ENCODE peak calls at places on chromosomes 12 and 14, in eight cellular contexts. B is GM23338, N is GM23248, M is MM.1S, E is HCT116, U is hepatocyte, H is OCI-LY7, R is SK-N-SH. Q is an unnamed sample. For H3K9me2, the result is how much of the 10 kb centered on the place peaks cover.

GRCh38 chr12:92968201-92968813 is 39.2 kb upstream of the EEA1 start:
- DNase-seq in B (no peak), N (peak), M (no peak), E (no peak), U (no peak), H (no peak), R (no peak), Q (peak)

GRCh38 chr12:104672501-104673265 is 215.9 kb downstream of the CHST11 start:
- DNase-seq in B (no peak), N (peak), M (no peak), E (no peak), U (no peak), H (no peak), R (no peak), Q (peak)

GRCh38 chr14:94470311-94470710 is 5.7 kb downstream of the SERPINA9 start:
- DNase-seq in B (no peak), N (no peak), M (no peak), E (no peak), U (no peak), H (no peak), R (no peak), Q (no peak)

GRCh38 chr14:102092806-102093205 is 6.0 kb upstream of the HSP90AA1 start:
- DNase-seq in B (no peak), N (no peak), M (no peak), E (no peak), U (no peak), H (no peak), R (no peak), Q (no peak)

GRCh38 chr12:1544991-1545700 is 49.2 kb downstream of the FBXL14 start:
- DNase-seq in B (peak), N (peak), M (no peak), E (peak), U (no peak), H (peak), R (no peak), Q (peak)

GRCh38 chr12:126952106-126953007 is 1314.6 kb upstream of the TMEM132C start:
- DNase-seq in B (no peak), N (no peak), M (no peak), E (no peak), U (no peak), H (peak), R (no peak), Q (no peak)

GRCh38 chr12:55696796-55697462 is 10.8 kb downstream of the ITGA7 start:
- DNase-seq in B (no peak), N (no peak), M (no peak), E (no peak), U (no peak), H (no peak), R (no peak), Q (no peak)

GRCh38 chr14:30971586-30971985 is 53.9 kb upstream of the AP4S1 start:
- DNase-seq in B (no peak), N (no peak), M (no peak), E (no peak), U (no peak), H (no peak), R (no peak), Q (peak)

GRCh38 chr12:77087427-77087826 is 22.1 kb upstream of the E2F7 start:
- DNase-seq in B (no peak), N (peak), M (no peak), E (no peak), U (peak), H (no peak), R (no peak), Q (no peak)

GRCh38 chr12:53274445-53274844 is 6.3 kb downstream of the ESPL1 start:
- DNase-seq in B (no peak), N (no peak), M (no peak), E (no peak), U (peak), H (no peak), R (no peak), Q (no peak)

GRCh38 chr12:53277981-53278380 is 9.9 kb downstream of the ESPL1 start:
- DNase-seq in B (no peak), N (no peak), M (no peak), E (no peak), U (no peak), H (no peak), R (no peak), Q (no peak)

GRCh38 chr12:53279888-53280498 is 11.9 kb downstream of the ESPL1 start:
- DNase-seq in B (no peak), N (no peak), M (no peak), E (no peak), U (no peak), H (no peak), R (no peak), Q (no peak)

GRCh38 chr12:53279283-53279869 is 11.3 kb downstream of the ESPL1 start:
- DNase-seq in B (no peak), N (no peak), M (no peak), E (no peak), U (no peak), H (no peak), R (no peak), Q (no peak)

DNA sequence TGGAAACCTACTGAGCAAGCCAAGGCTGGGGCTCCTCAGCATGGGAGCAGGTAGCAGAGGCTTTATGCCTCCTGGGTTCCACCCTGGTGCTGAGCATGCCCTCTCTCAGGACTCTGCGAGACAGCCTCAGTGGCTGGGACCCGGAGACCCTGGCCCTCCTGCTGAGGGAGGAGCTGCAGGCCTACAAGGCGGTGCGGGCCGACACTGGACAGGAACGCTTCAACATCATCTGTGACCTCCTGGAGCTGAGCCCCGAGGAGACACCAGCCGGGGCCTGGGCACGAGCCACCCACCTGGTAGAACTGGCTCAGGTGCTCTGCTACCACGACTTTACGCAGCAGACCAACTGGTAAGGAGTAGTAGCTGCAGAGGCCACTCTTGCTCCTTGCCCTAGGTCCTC is 8.4 kb downstream of the ESPL1 start:
- DNase-seq in B (no peak), N (no peak), M (no peak), E (no peak), U (no peak), H (no peak), R (no peak), Q (no peak)
- H3K9me2 ChIP-seq in B (under half), N (under half), M (under half), E (under half), U (under half), H (under half), R (under half), Q (under half)

DNA sequence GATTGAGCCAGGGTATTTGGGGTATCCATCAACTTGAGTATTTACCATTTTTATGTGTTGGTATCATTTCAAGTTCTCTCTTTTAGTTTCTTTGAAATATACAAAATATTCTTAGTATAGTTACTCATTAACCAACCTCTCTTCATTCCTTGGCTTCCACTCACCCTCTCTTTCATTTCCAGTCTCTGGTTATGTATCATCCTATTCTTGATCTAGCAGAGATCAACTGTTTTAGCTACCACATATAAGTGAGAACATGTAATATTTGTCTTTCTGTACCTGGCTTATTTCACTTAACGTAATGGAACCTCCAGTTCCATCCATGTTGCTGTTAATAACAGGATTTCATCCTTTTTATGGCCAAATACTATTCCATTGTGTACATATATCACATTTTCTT is 86.9 kb downstream of the DACT1 start:
- DNase-seq in B (no peak), N (peak), M (no peak), E (no peak), U (no peak), H (no peak), R (no peak), Q (no peak)
- TF ChIP-seq EZH2phosphoT487 in B (no peak), N (no peak), M (no peak), E (no peak), U (no peak), H (no peak), R (no peak), Q (no peak)

DNA sequence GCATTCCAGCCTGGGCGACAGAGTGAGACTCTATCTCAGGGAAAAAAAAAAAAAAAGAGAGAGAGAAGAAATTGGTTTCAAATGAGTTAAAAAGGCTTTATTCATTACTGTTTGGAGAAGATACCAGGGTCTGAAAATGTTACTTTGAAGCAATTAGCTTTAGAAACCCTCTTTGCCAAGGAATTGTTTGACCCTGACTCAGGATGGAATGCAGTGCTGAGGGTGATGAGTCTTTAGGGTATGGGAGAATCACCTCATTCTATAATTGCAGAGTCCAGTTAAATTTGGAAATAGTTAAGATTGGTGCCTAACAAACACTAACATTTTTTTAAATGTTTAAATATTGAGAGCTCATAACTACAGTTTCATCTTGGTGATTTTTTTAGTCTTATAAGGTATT is 13.3 kb downstream of the RAP1B start:
- DNase-seq in B (no peak), N (peak), M (no peak), E (no peak), U (no peak), H (no peak), R (no peak), Q (peak)
- H3K9me2 ChIP-seq in B (under half), N (under half), M (under half), E (under half), U (under half), H (under half), R (under half), Q (under half)

DNA sequence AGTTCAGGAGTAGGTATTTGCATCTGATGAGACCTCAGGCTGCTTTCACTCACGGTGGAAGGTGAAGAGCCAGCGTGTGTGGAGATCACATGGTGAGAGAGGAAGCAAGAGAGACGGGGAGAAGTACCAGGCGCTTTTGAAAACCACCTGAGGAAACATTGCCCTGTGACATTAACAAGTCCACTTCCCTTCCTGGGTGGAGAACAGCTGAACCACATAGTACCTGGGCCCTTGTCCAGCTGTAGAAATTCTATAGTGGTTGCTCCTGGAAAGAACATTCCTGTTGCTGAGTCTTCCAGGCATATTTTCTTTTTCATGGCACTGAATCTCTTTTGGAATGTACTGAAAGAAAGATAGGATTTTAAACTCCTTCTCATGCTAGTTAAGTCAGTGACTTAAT is 87.3 kb upstream of the RIN3 start:
- DNase-seq in B (no peak), N (peak), M (no peak), E (no peak), U (no peak), H (no peak), R (no peak), Q (no peak)
- TF ChIP-seq EZH2phosphoT487 in B (no peak), N (no peak), M (no peak), E (no peak), U (no peak), H (no peak), R (no peak), Q (no peak)

GRCh38 chr12:75116611-75117010 is 93.0 kb downstream of the KCNC2 start:
- DNase-seq in B (no peak), N (no peak), M (no peak), E (no peak), U (no peak), H (no peak), R (no peak), Q (no peak)

GRCh38 chr12:75120202-75120774 is 89.4 kb downstream of the KCNC2 start:
- DNase-seq in B (no peak), N (no peak), M (no peak), E (no peak), U (peak), H (no peak), R (no peak), Q (no peak)

GRCh38 chr12:75115748-75116147 is 93.9 kb downstream of the KCNC2 start:
- DNase-seq in B (no peak), N (no peak), M (no peak), E (no peak), U (no peak), H (no peak), R (no peak), Q (no peak)
- H3K9me2 ChIP-seq in B (under half), N (under half), M (under half), E (under half), U (under half), H (under half), R (under half), Q (under half)

Q was measured in PC-3.